ENCODE peak calls at places on chromosome 19, in six cellular contexts. J is thoracic aorta, V is foreskin fibroblast, R is fibroblast of mammary gland, W is fibroblast of villous mesenchyme, Y is tibial nerve. L is an unnamed sample.

GRCh38 chr19:2462635-2463421 is 6.1 kb upstream of the LMNB2 start:
- DNase-seq in J (peak; percentile 38), Y (peak; percentile 66), W (peak; percentile 96), V (peak; percentile 99), R (peak; percentile 98), L (no peak)

GRCh38 chr19:14686411-14686810 is 3.4 kb upstream of the ZNF333 start:
- DNase-seq in V (peak; percentile 37), W (peak; percentile 16), Y (no peak), J (no peak), R (peak; percentile 25), L (peak; percentile 17)

GRCh38 chr19:20482721-20483120 is 82.9 kb downstream of the ZNF737 start:
- DNase-seq in W (no peak), R (no peak), Y (no peak), J (no peak), V (no peak), L (no peak)

GRCh38 chr19:14672043-14672872 is 2.4 kb downstream of the ADGRE3 start:
- DNase-seq in R (peak; percentile 18), J (no peak), V (no peak), W (no peak), Y (no peak), L (no peak)

GRCh38 chr19:15297416-15298224 is 34.7 kb downstream of the BRD4 start:
- DNase-seq in J (no peak), R (peak; percentile 63), W (peak; percentile 96), Y (no peak), V (peak; percentile 87), L (no peak)

GRCh38 chr19:58399903-58400637 is 4.6 kb downstream of the RNF225 start:
- DNase-seq in R (no peak), W (no peak), J (no peak), Y (no peak), V (peak; percentile 51), L (no peak)

GRCh38 chr19:2270157-2270571 is 11.8 kb downstream of the PEAK3 start:
- DNase-seq in J (no peak), Y (no peak), R (no peak), V (peak; percentile 66), W (peak; percentile 34), L (no peak)

GRCh38 chr19:39398297-39398864 is 7.2 kb downstream of the MED29 start:
- DNase-seq in Y (peak; percentile 57), J (no peak), R (peak; percentile 96), W (peak; percentile 89), V (peak; percentile 96), L (peak; percentile 75)

GRCh38 chr19:7868326-7868670 is 5.9 kb downstream of the PRR36 start:
- DNase-seq in R (peak; percentile 15), Y (no peak), J (no peak), W (no peak), V (peak; percentile 21), L (no peak)

GRCh38 chr19:1809663-1810062 is 2.4 kb downstream of the ATP8B3 start:
- DNase-seq in J (no peak), V (no peak), W (no peak), R (no peak), Y (no peak), L (no peak)

GRCh38 chr19:15666883-15667282 is 6.0 kb upstream of the CYP4F12 start:
- DNase-seq in R (no peak), W (no peak), V (no peak), Y (no peak), J (no peak), L (no peak)

GRCh38 chr19:40519352-40520322 is 52.8 kb downstream of the SPTBN4 start:
- DNase-seq in R (no peak), Y (no peak), J (no peak), W (peak; percentile 37), V (peak; percentile 40), L (peak; percentile 42)

GRCh38 chr19:10583021-10583776 is 3.9 kb downstream of the AP1M2 start:
- DNase-seq in Y (no peak), J (no peak), V (no peak), W (no peak), R (peak; percentile 12), L (no peak)

GRCh38 chr19:48444129-48444932 is 1.5 kb upstream of the GRWD1 start:
- DNase-seq in R (no peak), Y (no peak), W (no peak), V (no peak), J (no peak), L (no peak)

GRCh38 chr19:48444933-48445194 is 919 bp upstream of the GRWD1 start:
- DNase-seq in J (no peak), V (peak; percentile 16), R (no peak), Y (no peak), W (no peak), L (no peak)

GRCh38 chr19:48443262-48443661 is 2.5 kb upstream of the GRWD1 start:
- DNase-seq in V (peak; percentile 35), W (no peak), Y (no peak), R (no peak), J (no peak), L (no peak)

GRCh38 chr19:48442116-48443035 is 3.4 kb upstream of the GRWD1 start:
- DNase-seq in J (no peak), R (no peak), W (no peak), Y (no peak), V (no peak), L (no peak)

GRCh38 chr19:48443731-48444128 is 2.1 kb upstream of the GRWD1 start:
- DNase-seq in J (no peak), Y (no peak), V (no peak), R (no peak), W (no peak), L (no peak)
- H3K4me3 ChIP-seq in J (peak overlapping the region; percentile 79), Y (no peak overlapping the region), V (no peak overlapping the region), R (peak overlapping the region; percentile 98), W (no peak overlapping the region), L (no peak overlapping the region)

GRCh38 chr19:3697671-3698385 is 2.4 kb downstream of the PIP5K1C start:
- DNase-seq in Y (no peak), V (no peak), W (no peak), R (no peak), J (no peak), L (no peak)

GRCh38 chr19:3697094-3697493 is 3.2 kb downstream of the PIP5K1C start:
- DNase-seq in J (no peak), Y (no peak), W (no peak), R (no peak), V (no peak), L (no peak)

GRCh38 chr19:3699071-3699740 is 1.1 kb downstream of the PIP5K1C start:
- DNase-seq in R (peak; percentile 52), V (peak; percentile 82), Y (peak; percentile 45), W (peak; percentile 66), J (no peak), L (no peak)

GRCh38 chr19:3699741-3700241 is 477 bp downstream of the PIP5K1C start:
- DNase-seq in W (no peak), V (no peak), J (no peak), R (no peak), Y (no peak), L (no peak)

GRCh38 chr19:3698386-3698950 is 1.8 kb downstream of the PIP5K1C start:
- DNase-seq in R (no peak), W (peak; percentile 47), Y (no peak), J (no peak), V (peak; percentile 53), L (no peak)
- H3K4me3 ChIP-seq in R (no peak overlapping the region), W (peak overlapping the region; percentile 78), Y (peak overlapping the region; percentile 93), J (peak overlapping the region; percentile 99), V (peak overlapping the region; percentile 90), L (peak overlapping the region; percentile 90)

GRCh38 chr19:44305457-44305856 is 632 bp upstream of the ZNF235 start:
- DNase-seq in V (no peak), Y (no peak), R (no peak), J (no peak), W (no peak), L (no peak)
- H3K4me3 ChIP-seq in V (peak overlapping the region; percentile 71), Y (no peak overlapping the region), R (no peak overlapping the region), J (peak overlapping the region; percentile 79), W (peak overlapping the region; percentile 84), L (no peak overlapping the region)

GRCh38 chr19:45045671-45046353 is 7.0 kb downstream of the CLASRP start:
- DNase-seq in R (no peak), J (no peak), V (no peak), Y (no peak), W (no peak), L (no peak)
- H3K4me3 ChIP-seq in R (no peak overlapping the region), J (no peak overlapping the region), V (no peak overlapping the region), Y (no peak overlapping the region), W (no peak overlapping the region), L (no peak overlapping the region)

GRCh38 chr19:42274065-42274682 is 5.1 kb downstream of the CIC start:
- DNase-seq in Y (no peak), J (no peak), R (no peak), W (no peak), V (no peak), L (peak; percentile 4)
- H3K4me3 ChIP-seq in Y (no peak overlapping the region), J (no peak overlapping the region), R (no peak overlapping the region), W (no peak overlapping the region), V (no peak overlapping the region), L (no peak overlapping the region)

GRCh38 chr19:3625996-3626472 is 556 bp downstream of the CACTIN start:
- DNase-seq in Y (no peak), W (no peak), J (no peak), R (no peak), V (peak; percentile 24), L (no peak)

GRCh38 chr19:3623716-3624115 is 2.9 kb downstream of the CACTIN start:
- DNase-seq in V (no peak), Y (no peak), J (no peak), R (no peak), W (no peak), L (no peak)

GRCh38 chr19:3626473-3627350 is at the start of gene CACTIN:
- DNase-seq in R (peak; percentile 96), W (peak; percentile 98), J (peak; percentile 98), Y (peak; percentile 97), V (peak; percentile 99), L (peak; percentile 95)

GRCh38 chr19:3631053-3631861 is 4.7 kb upstream of the CACTIN start:
- DNase-seq in J (no peak), V (no peak), W (no peak), Y (no peak), R (no peak), L (no peak)

DNA sequence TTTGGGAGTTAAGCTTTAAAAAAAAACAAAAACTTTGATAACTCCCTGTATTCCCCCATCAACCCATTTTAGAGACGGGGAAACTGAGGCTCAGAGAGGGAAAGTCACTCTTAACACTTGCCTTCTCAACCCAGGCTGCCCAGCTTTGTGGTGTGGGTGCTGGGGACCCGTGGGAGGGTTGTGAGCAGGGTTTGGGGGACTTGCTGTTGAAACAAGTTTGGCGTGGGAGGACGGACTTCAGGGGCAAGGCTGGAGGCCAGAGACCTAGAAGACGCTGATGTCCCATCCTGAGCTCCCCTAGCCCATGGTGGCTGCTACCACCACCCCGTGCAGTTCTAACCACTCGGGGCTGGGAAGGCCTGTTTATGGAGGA is 747 bp upstream of the CACTIN start:
- DNase-seq in R (no peak), J (no peak), V (no peak), Y (no peak), W (no peak), L (no peak)
- H3K4me3 ChIP-seq in R (peak overlapping the region; percentile 2), J (peak overlapping the region; percentile 86), V (no peak overlapping the region), Y (no peak overlapping the region), W (peak overlapping the region; percentile 36), L (peak overlapping the region; percentile 30)

GRCh38 chr19:27997069-27997468 is 1215.9 kb downstream of the UQCRFS1 start:
- DNase-seq in Y (no peak), V (no peak), J (no peak), W (no peak), R (no peak), L (no peak)
- H3K4me3 ChIP-seq in Y (no peak overlapping the region), V (no peak overlapping the region), J (no peak overlapping the region), W (no peak overlapping the region), R (no peak overlapping the region), L (no peak overlapping the region)

L was measured in GM06990.